ENCODE peak calls at places on chromosomes 4 and X, in nine cellular contexts. One of them, this sample, is unnamed.

GRCh38 chrX:19535481-19535880 is 20.2 kb upstream of the MAP3K15 start:
- DNase-seq in aorta: no peak
- DNase-seq in EH: peak
- DNase-seq in activated CD8-positive, alpha-beta T cell treated with anti-CD3 and anti-CD28 coated beads, Interleukin-2, amount 10 ng/mL, durations not matched to agents 7 days and 5 days: no peak
- DNase-seq in DMS153: no peak
- DNase-seq in H54: no peak
- DNase-seq in NCI-H2029: no peak
- DNase-seq in frontal cortex: no peak
- DNase-seq in lower lobe of right lung: no peak
- DNase-seq in this sample: no peak

GRCh38 chr4:54255881-54256280 is 26.8 kb downstream of the PDGFRA start:
- DNase-seq in aorta: no peak
- DNase-seq in EH: peak
- DNase-seq in activated CD8-positive, alpha-beta T cell treated with anti-CD3 and anti-CD28 coated beads, Interleukin-2, amount 10 ng/mL, durations not matched to agents 7 days and 5 days: no peak
- DNase-seq in DMS153: no peak
- DNase-seq in H54: no peak
- DNase-seq in NCI-H2029: no peak
- DNase-seq in frontal cortex: no peak
- DNase-seq in lower lobe of right lung: no peak
- DNase-seq in this sample: peak

GRCh38 chrX:84909151-84909550 is 94.5 kb upstream of the APOOL start:
- DNase-seq in aorta: no peak
- DNase-seq in EH: no peak
- DNase-seq in activated CD8-positive, alpha-beta T cell treated with anti-CD3 and anti-CD28 coated beads, Interleukin-2, amount 10 ng/mL, durations not matched to agents 7 days and 5 days: no peak
- DNase-seq in DMS153: no peak
- DNase-seq in H54: no peak
- DNase-seq in NCI-H2029: no peak
- DNase-seq in frontal cortex: no peak
- DNase-seq in lower lobe of right lung: no peak
- DNase-seq in this sample: no peak

GRCh38 chrX:145506225-145506624 is 258.9 kb downstream of the SPANXN1 start:
- DNase-seq in aorta: no peak
- DNase-seq in EH: no peak
- DNase-seq in activated CD8-positive, alpha-beta T cell treated with anti-CD3 and anti-CD28 coated beads, Interleukin-2, amount 10 ng/mL, durations not matched to agents 7 days and 5 days: no peak
- DNase-seq in DMS153: no peak
- DNase-seq in H54: no peak
- DNase-seq in NCI-H2029: no peak
- DNase-seq in frontal cortex: no peak
- DNase-seq in lower lobe of right lung: no peak
- DNase-seq in this sample: no peak

GRCh38 chr4:158094413-158095110 is 78.3 kb downstream of the GASK1B start:
- DNase-seq in aorta: no peak
- DNase-seq in EH: peak
- DNase-seq in activated CD8-positive, alpha-beta T cell treated with anti-CD3 and anti-CD28 coated beads, Interleukin-2, amount 10 ng/mL, durations not matched to agents 7 days and 5 days: no peak
- DNase-seq in DMS153: no peak
- DNase-seq in H54: peak
- DNase-seq in NCI-H2029: no peak
- DNase-seq in frontal cortex: no peak
- DNase-seq in lower lobe of right lung: no peak
- DNase-seq in this sample: peak

GRCh38 chr4:3293410-3294391 is 880 bp downstream of the RGS12 start:
- DNase-seq in aorta: peak
- DNase-seq in EH: peak
- DNase-seq in activated CD8-positive, alpha-beta T cell treated with anti-CD3 and anti-CD28 coated beads, Interleukin-2, amount 10 ng/mL, durations not matched to agents 7 days and 5 days: peak
- DNase-seq in DMS153: no peak
- DNase-seq in H54: no peak
- DNase-seq in NCI-H2029: no peak
- DNase-seq in frontal cortex: no peak
- DNase-seq in lower lobe of right lung: no peak
- DNase-seq in this sample: peak

GRCh38 chr4:163344147-163345050 is 707 bp downstream of the NPY5R start:
- DNase-seq in aorta: peak
- DNase-seq in EH: no peak
- DNase-seq in activated CD8-positive, alpha-beta T cell treated with anti-CD3 and anti-CD28 coated beads, Interleukin-2, amount 10 ng/mL, durations not matched to agents 7 days and 5 days: no peak
- DNase-seq in DMS153: no peak
- DNase-seq in H54: no peak
- DNase-seq in NCI-H2029: no peak
- DNase-seq in frontal cortex: peak
- DNase-seq in lower lobe of right lung: no peak
- DNase-seq in this sample: no peak

GRCh38 chr4:137530176-137530575 is 2.1 kb downstream of the PCDH18 start:
- DNase-seq in aorta: no peak
- DNase-seq in EH: peak
- DNase-seq in activated CD8-positive, alpha-beta T cell treated with anti-CD3 and anti-CD28 coated beads, Interleukin-2, amount 10 ng/mL, durations not matched to agents 7 days and 5 days: no peak
- DNase-seq in DMS153: no peak
- DNase-seq in H54: no peak
- DNase-seq in NCI-H2029: no peak
- DNase-seq in frontal cortex: no peak
- DNase-seq in lower lobe of right lung: no peak
- DNase-seq in this sample: peak

GRCh38 chr4:1796486-1797204 is 3.6 kb downstream of the FGFR3 start:
- DNase-seq in aorta: no peak
- DNase-seq in EH: no peak
- DNase-seq in activated CD8-positive, alpha-beta T cell treated with anti-CD3 and anti-CD28 coated beads, Interleukin-2, amount 10 ng/mL, durations not matched to agents 7 days and 5 days: no peak
- DNase-seq in DMS153: no peak
- DNase-seq in H54: no peak
- DNase-seq in NCI-H2029: no peak
- DNase-seq in frontal cortex: no peak
- DNase-seq in lower lobe of right lung: no peak
- DNase-seq in this sample: no peak

GRCh38 chr4:156783963-156784362 is 187.6 kb downstream of the PDGFC start:
- DNase-seq in aorta: no peak
- DNase-seq in EH: no peak
- DNase-seq in activated CD8-positive, alpha-beta T cell treated with anti-CD3 and anti-CD28 coated beads, Interleukin-2, amount 10 ng/mL, durations not matched to agents 7 days and 5 days: no peak
- DNase-seq in DMS153: no peak
- DNase-seq in H54: no peak
- DNase-seq in NCI-H2029: no peak
- DNase-seq in frontal cortex: no peak
- DNase-seq in lower lobe of right lung: no peak
- DNase-seq in this sample: no peak

GRCh38 chr4:189974056-189974455 is 33.4 kb downstream of the FRG1 start:
- DNase-seq in aorta: no peak
- DNase-seq in EH: peak
- DNase-seq in activated CD8-positive, alpha-beta T cell treated with anti-CD3 and anti-CD28 coated beads, Interleukin-2, amount 10 ng/mL, durations not matched to agents 7 days and 5 days: no peak
- DNase-seq in DMS153: no peak
- DNase-seq in H54: no peak
- DNase-seq in NCI-H2029: no peak
- DNase-seq in frontal cortex: no peak
- DNase-seq in lower lobe of right lung: no peak
- DNase-seq in this sample: no peak

GRCh38 chr4:58225460-58225859 is 1115.3 kb upstream of the IGFBP7 start:
- DNase-seq in aorta: no peak
- DNase-seq in EH: no peak
- DNase-seq in activated CD8-positive, alpha-beta T cell treated with anti-CD3 and anti-CD28 coated beads, Interleukin-2, amount 10 ng/mL, durations not matched to agents 7 days and 5 days: no peak
- DNase-seq in DMS153: no peak
- DNase-seq in H54: no peak
- DNase-seq in NCI-H2029: no peak
- DNase-seq in frontal cortex: no peak
- DNase-seq in lower lobe of right lung: no peak
- DNase-seq in this sample: no peak

GRCh38 chr4:110197421-110198398 is 705 bp downstream of the ELOVL6 start:
- DNase-seq in aorta: peak
- DNase-seq in EH: peak
- DNase-seq in activated CD8-positive, alpha-beta T cell treated with anti-CD3 and anti-CD28 coated beads, Interleukin-2, amount 10 ng/mL, durations not matched to agents 7 days and 5 days: peak
- DNase-seq in DMS153: peak
- DNase-seq in H54: peak
- DNase-seq in NCI-H2029: peak
- DNase-seq in frontal cortex: peak
- DNase-seq in lower lobe of right lung: no peak
- DNase-seq in this sample: no peak